ENCODE peak calls at places on chromosomes 3 and 15, in eight cellular contexts. C is activated T-helper 1 cell treated with Interleukin-2 at 50 U/mL for 16 hours; F is iris pigment epithelial cell; V is breast epithelium; O is astrocyte of the spinal cord; L is myocyte; B is stimulated activated naive B cell treated with anti-CD40 and anti-IgM and Interleukin-4, amounts not matched to agents 10 μg/mL and 1 μg/mL and 100 μg/mL, for 72 hours; N is GM10248. E is an unnamed sample.

GRCh38 chr15:82114660-82115059 is 68.8 kb upstream of the MEX3B start:
- DNase-seq in C (no peak), F (no peak), V (no peak), O (no peak), L (no peak), B (no peak), N (no peak), E (no peak)

GRCh38 chr3:176193032-176193698 is 1004.1 kb downstream of the TBL1XR1 start:
- DNase-seq in C (no peak), F (no peak), V (no peak), O (no peak), L (no peak), B (no peak), N (no peak), E (no peak)

GRCh38 chr3:77052733-77053680 is 13.1 kb downstream of the ROBO2 start:
- DNase-seq in C (no peak), F (peak), V (no peak), O (no peak), L (no peak), B (no peak), N (no peak), E (no peak)

GRCh38 chr15:49044002-49044401 is 2.2 kb downstream of the SECISBP2L start:
- DNase-seq in C (no peak), F (no peak), V (no peak), O (no peak), L (no peak), B (no peak), N (no peak), E (no peak)

GRCh38 chr3:76267991-76268390 is 482.6 kb upstream of the ZNF717 start:
- DNase-seq in C (no peak), F (no peak), V (no peak), O (no peak), L (no peak), B (no peak), N (no peak), E (no peak)

GRCh38 chr15:56758770-56759449 is 25.6 kb upstream of the ZNF280D start:
- DNase-seq in C (no peak), F (peak), V (no peak), O (peak), L (peak), B (no peak), N (no peak), E (no peak)

GRCh38 chr3:59605318-59605717 is 555.5 kb upstream of the CFAP20DC start:
- DNase-seq in C (no peak), F (no peak), V (no peak), O (no peak), L (no peak), B (no peak), N (no peak), E (no peak)

GRCh38 chr3:179768080-179768479 is 115.2 kb downstream of the USP13 start:
- DNase-seq in C (no peak), F (peak), V (no peak), O (peak), L (peak), B (no peak), N (no peak), E (no peak)

GRCh38 chr15:92801774-92802464 is 98.2 kb upstream of the CHD2 start:
- DNase-seq in C (no peak), F (peak), V (no peak), O (peak), L (peak), B (no peak), N (no peak), E (no peak)

GRCh38 chr3:15284121-15284889 is 48.1 kb downstream of the SH3BP5 start:
- DNase-seq in C (no peak), F (no peak), V (peak), O (no peak), L (peak), B (no peak), N (no peak), E (no peak)

GRCh38 chr15:39624806-39625205 is 43.9 kb downstream of the THBS1 start:
- DNase-seq in C (peak), F (peak), V (peak), O (peak), L (peak), B (peak), N (peak), E (peak)

E was measured in CD4-positive, alpha-beta T cell.